ENCODE peak calls at places on chromosome 5, in seven cellular contexts. E is Panc1; T is thoracic aorta; W is CD8-positive, alpha-beta T cell; H is body of pancreas; U is SJSA1; N is A549. M is an unnamed sample.

GRCh38 chr5:96942911-96943310 is 7.0 kb downstream of the LNPEP start:
- DNase-seq in E (no peak), T (no peak), W (no peak), H (no peak), U (no peak), N (no peak), M (no peak)

GRCh38 chr5:170863646-170864045 is 1.8 kb downstream of the RANBP17 start:
- DNase-seq in E (no peak), T (no peak), W (no peak), H (no peak), U (peak; percentile 54), N (no peak), M (no peak)

GRCh38 chr5:116719087-116719486 is 144.5 kb upstream of the SEMA6A start:
- DNase-seq in E (no peak), T (no peak), W (no peak), H (no peak), U (no peak), N (no peak), M (no peak)

GRCh38 chr5:174559566-174560090 is 164.8 kb upstream of the MSX2 start:
- DNase-seq in E (no peak), T (no peak), W (no peak), H (no peak), U (no peak), N (no peak), M (no peak)

GRCh38 chr5:59921816-59922215 is 28.3 kb upstream of the PDE4D start:
- DNase-seq in E (no peak), T (no peak), W (no peak), H (no peak), U (no peak), N (no peak), M (no peak)

GRCh38 chr5:135391123-135391868 is 7.7 kb downstream of the MACROH2A1 start:
- DNase-seq in E (no peak), T (no peak), W (no peak), H (no peak), U (peak; percentile 37), N (no peak), M (no peak)

GRCh38 chr5:160655717-160656116 is 196.3 kb downstream of the ATP10B start:
- DNase-seq in E (no peak), T (no peak), W (no peak), H (peak; percentile 47), U (no peak), N (no peak), M (peak; percentile 94)

GRCh38 chr5:127409236-127409921 is 108.1 kb upstream of the PRRC1 start:
- DNase-seq in E (no peak), T (no peak), W (no peak), H (no peak), U (no peak), N (no peak), M (no peak)

GRCh38 chr5:125277494-125278154 is 531.2 kb upstream of the ZNF608 start:
- DNase-seq in E (peak; percentile 92), T (no peak), W (no peak), H (no peak), U (peak; percentile 95), N (peak; percentile 63), M (no peak)

GRCh38 chr5:149599375-149599774 is 18.1 kb downstream of the ARHGEF37 start:
- DNase-seq in E (no peak), T (no peak), W (no peak), H (no peak), U (no peak), N (no peak), M (no peak)

GRCh38 chr5:77011498-77011897 is 18.7 kb upstream of the AGGF1 start:
- DNase-seq in E (no peak), T (no peak), W (no peak), H (no peak), U (no peak), N (no peak), M (no peak)

GRCh38 chr5:61334224-61335196 is 2.5 kb downstream of the ZSWIM6 start:
- DNase-seq in E (no peak), T (no peak), W (no peak), H (no peak), U (peak; percentile 74), N (no peak), M (no peak)

GRCh38 chr5:144187699-144188294 is 17.1 kb downstream of the KCTD16 start:
- DNase-seq in E (no peak), T (no peak), W (peak; percentile 66), H (peak; percentile 53), U (peak; percentile 86), N (peak; percentile 89), M (peak; percentile 95)

GRCh38 chr5:8943301-8943700 is 602.6 kb downstream of the SEMA5A start:
- DNase-seq in E (no peak), T (no peak), W (no peak), H (no peak), U (no peak), N (no peak), M (no peak)

GRCh38 chr5:151628112-151628823 is 37.1 kb upstream of the FAT2 start:
- DNase-seq in E (no peak), T (no peak), W (no peak), H (no peak), U (no peak), N (no peak), M (no peak)

GRCh38 chr5:77928776-77929175 is 152.6 kb upstream of the TBCA start:
- DNase-seq in E (no peak), T (no peak), W (no peak), H (no peak), U (no peak), N (no peak), M (no peak)

GRCh38 chr5:107532182-107532878 is 138.4 kb downstream of the EFNA5 start:
- DNase-seq in E (no peak), T (no peak), W (no peak), H (no peak), U (no peak), N (no peak), M (no peak)

GRCh38 chr5:134119720-134120119 is 5.2 kb downstream of the TCF7 start:
- DNase-seq in E (no peak), T (no peak), W (no peak), H (no peak), U (no peak), N (no peak), M (no peak)
- H3K27ac ChIP-seq in E (no peak overlapping the region), T (no peak overlapping the region), W (peak overlapping the region; percentile 64), H (no peak overlapping the region), U (no peak overlapping the region), N (no peak overlapping the region), M (no peak overlapping the region)

GRCh38 chr5:133930824-133931111 is 37.7 kb downstream of the C5orf15 start:
- DNase-seq in E (no peak), T (no peak), W (no peak), H (no peak), U (no peak), N (no peak), M (no peak)
- H3K4me1 ChIP-seq in E (no peaks in the 10 kb centered on the region), T (peaks cover 50% of the 10 kb centered on the region), W (peaks cover 14% of the 10 kb centered on the region), H (peaks cover 16% of the 10 kb centered on the region), U (peaks cover 11% of the 10 kb centered on the region), N (peaks cover 19% of the 10 kb centered on the region), M (peaks cover 13% of the 10 kb centered on the region)

GRCh38 chr5:66469684-66470083 is 126.5 kb upstream of the MAST4 start:
- DNase-seq in E (no peak), T (no peak), W (no peak), H (no peak), U (no peak), N (no peak), M (no peak)
- H3K9me3 ChIP-seq in E (peaks cover 23% of the 10 kb centered on the region), T (no peaks in the 10 kb centered on the region), W (no peaks in the 10 kb centered on the region), H (no peaks in the 10 kb centered on the region), U (no peaks in the 10 kb centered on the region), N (peaks cover 3% of the 10 kb centered on the region), M (peaks cover 10% of the 10 kb centered on the region)

GRCh38 chr5:79518718-79519117 is 4.8 kb upstream of the HOMER1 start:
- DNase-seq in E (no peak), T (no peak), W (no peak), H (no peak), U (no peak), N (no peak), M (no peak)
- H3K27ac ChIP-seq in E (no peak overlapping the region), T (no peak overlapping the region), W (no peak overlapping the region), H (no peak overlapping the region), U (no peak overlapping the region), N (no peak overlapping the region), M (no peak overlapping the region)

DNA sequence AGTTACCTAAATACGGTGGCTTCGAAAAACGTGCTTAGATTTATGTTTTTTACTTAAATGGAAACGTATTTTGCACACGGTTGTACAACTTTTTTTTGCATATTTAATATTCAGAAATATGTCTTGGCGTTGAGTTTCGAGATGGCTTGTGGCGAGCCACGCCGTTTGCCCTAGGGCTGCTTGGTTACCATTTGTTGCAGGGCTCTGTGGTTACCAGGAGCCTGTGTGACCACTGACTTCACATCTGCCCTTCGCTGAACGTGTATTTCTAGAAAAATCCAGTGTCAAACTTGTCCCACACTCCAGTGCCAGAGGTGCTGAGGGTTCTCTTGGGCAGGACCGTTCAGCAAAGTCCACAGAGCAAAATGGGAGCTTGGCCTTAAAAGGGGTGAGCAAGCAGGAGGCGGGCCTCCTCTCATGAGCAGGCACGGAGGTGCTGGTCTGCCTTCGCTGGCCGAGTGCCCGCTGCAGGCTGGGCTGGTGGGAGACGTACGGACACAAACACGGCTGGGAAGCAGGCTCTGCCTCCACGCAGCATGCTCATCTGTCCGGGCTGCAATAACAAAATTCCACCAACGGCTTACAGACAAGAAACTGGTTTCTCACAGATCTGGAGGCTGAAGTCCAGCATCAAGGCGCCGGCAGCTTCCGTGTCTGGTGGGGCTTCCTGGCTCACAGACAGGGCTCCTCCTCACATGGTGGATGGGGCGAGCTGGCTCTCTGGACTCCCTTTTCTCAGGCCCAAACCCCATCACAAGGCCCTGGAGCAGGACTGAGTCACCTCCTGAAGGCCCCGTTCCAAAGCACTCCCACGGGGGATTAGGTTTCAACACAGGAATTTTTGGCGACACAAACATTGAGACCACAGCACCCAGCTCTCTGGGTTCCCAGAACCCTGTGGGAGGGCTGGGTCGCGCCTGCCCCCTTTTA is 5.4 kb downstream of the MRPL36 start:
- DNase-seq in E (no peak), T (no peak), W (no peak), H (no peak), U (peak; percentile 83), N (no peak), M (no peak)
- H3K4me1 ChIP-seq in E (peaks cover 25% of the 10 kb centered on the region), T (peaks cover 9% of the 10 kb centered on the region), W (peaks cover 67% of the 10 kb centered on the region), H (peaks cover 18% of the 10 kb centered on the region), U (peaks cover 57% of the 10 kb centered on the region), N (peaks cover 3% of the 10 kb centered on the region), M (peaks cover 14% of the 10 kb centered on the region)

DNA sequence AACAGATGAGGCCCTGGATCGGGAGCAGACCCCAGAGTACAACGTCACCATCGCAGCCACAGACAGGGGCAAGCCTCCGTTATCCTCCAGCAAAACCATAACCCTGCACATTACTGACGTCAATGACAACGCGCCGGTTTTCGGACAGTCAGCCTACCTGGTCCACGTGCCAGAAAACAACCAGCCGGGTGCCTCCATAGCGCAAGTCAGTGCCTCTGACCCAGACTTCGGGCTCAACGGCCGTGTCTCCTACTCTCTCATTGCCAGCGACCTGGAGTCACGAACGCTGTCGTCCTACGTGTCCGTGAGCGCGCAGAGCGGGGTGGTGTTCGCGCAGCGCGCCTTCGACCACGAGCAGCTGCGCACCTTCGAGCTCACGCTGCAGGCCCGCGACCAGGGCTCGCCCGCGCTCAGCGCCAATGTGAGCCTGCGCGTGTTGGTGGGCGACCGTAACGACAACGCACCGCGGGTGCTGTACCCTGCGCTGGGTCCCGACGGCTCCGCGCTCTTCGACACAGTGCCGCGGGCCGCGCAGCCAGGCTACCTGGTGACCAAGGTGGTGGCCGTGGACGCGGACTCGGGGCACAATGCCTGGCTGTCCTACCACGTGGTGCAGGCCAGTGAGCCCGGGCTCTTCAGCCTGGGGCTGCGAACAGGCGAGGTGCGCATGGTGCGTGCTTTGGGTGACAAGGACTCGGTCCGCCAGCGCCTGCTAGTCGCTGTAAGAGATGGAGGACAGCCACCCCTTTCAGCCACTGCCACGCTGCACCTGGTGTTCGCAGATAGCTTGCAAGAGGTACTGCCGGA is 1.6 kb upstream of the PCDHGA11 start:
- DNase-seq in E (no peak), T (no peak), W (no peak), H (no peak), U (no peak), N (no peak), M (no peak)
- H3K9me3 ChIP-seq in E (peaks cover 7% of the 10 kb centered on the region), T (peaks cover 98% of the 10 kb centered on the region), W (peaks cover 9% of the 10 kb centered on the region), H (no peaks in the 10 kb centered on the region), U (peaks cover 40% of the 10 kb centered on the region), N (peaks cover 61% of the 10 kb centered on the region), M (peaks cover 80% of the 10 kb centered on the region)